ENCODE peak calls at places on chromosome 11, in ten cellular contexts. Z is ecto neural progenitor cell; R is BJ; F is AG10803; L is CD8-positive, alpha-beta memory T cell; Y is mucosa of descending colon; E is brain microvascular endothelial cell; P is activated naive CD8-positive, alpha-beta T cell treated with anti-CD3 and anti-CD28 coated beads for 36 hours; T is sigmoid colon; H is stimulated activated CD4-positive, alpha-beta T cell treated with anti-CD3 and anti-CD28 coated beads, Interleukin-2, amount 100 ng/mL, for 48 hours. N is an unnamed sample.

GRCh38 chr11:34745209-34745608 is 124.3 kb downstream of the EHF start:
- DNase-seq in H (no peak), Y (no peak), P (no peak), E (no peak), Z (no peak), L (no peak), R (no peak), T (no peak), F (no peak), N (no peak)

GRCh38 chr11:1574256-1575242 is 2.5 kb upstream of the DUSP8 start:
- DNase-seq in E (no peak), R (no peak), Z (peak), F (peak), T (peak), L (peak), H (peak), P (peak), Y (peak), N (peak)

GRCh38 chr11:115872418-115872817 is 368.2 kb upstream of the CADM1 start:
- DNase-seq in Z (no peak), T (no peak), P (no peak), R (no peak), E (no peak), Y (no peak), L (no peak), F (no peak), H (no peak), N (no peak)

GRCh38 chr11:107545101-107545514 is 20.4 kb downstream of the ALKBH8 start:
- DNase-seq in P (no peak), Z (no peak), F (peak), R (no peak), L (no peak), E (peak), H (no peak), T (no peak), Y (no peak), N (no peak)

GRCh38 chr11:58286249-58286648 is 18.2 kb upstream of the OR10W1 start:
- DNase-seq in E (peak), H (no peak), F (peak), Y (peak), Z (no peak), R (no peak), T (no peak), P (no peak), L (no peak), N (no peak)

GRCh38 chr11:132904566-132904965 is 627.7 kb downstream of the OPCML start:
- DNase-seq in L (no peak), P (no peak), E (no peak), R (no peak), Y (no peak), F (no peak), H (no peak), T (no peak), Z (no peak), N (no peak)

GRCh38 chr11:46272816-46273427 is 4.5 kb upstream of the CREB3L1 start:
- DNase-seq in P (no peak), L (no peak), R (no peak), Z (peak), Y (peak), T (peak), H (no peak), F (peak), E (no peak), N (no peak)

GRCh38 chr11:34680918-34681554 is 60.1 kb downstream of the EHF start:
- DNase-seq in T (no peak), Z (no peak), P (no peak), L (no peak), E (peak), H (no peak), R (peak), F (peak), Y (no peak), N (no peak)

GRCh38 chr11:129723964-129724291 is 91.7 kb upstream of the TMEM45B start:
- DNase-seq in T (no peak), E (no peak), Y (no peak), R (no peak), P (no peak), F (no peak), L (no peak), Z (no peak), H (no peak), N (no peak)

GRCh38 chr11:118877487-118878173 is 6.1 kb upstream of the CXCR5 start:
- DNase-seq in E (no peak), Y (no peak), P (no peak), Z (no peak), H (no peak), R (no peak), T (no peak), F (no peak), L (no peak), N (no peak)

GRCh38 chr11:36214976-36215687 is 74.1 kb downstream of the COMMD9 start:
- DNase-seq in Y (no peak), L (no peak), P (no peak), H (no peak), R (no peak), Z (no peak), F (no peak), T (no peak), E (no peak), N (no peak)

GRCh38 chr11:112722876-112723275 is 238.3 kb upstream of the NCAM1 start:
- DNase-seq in F (no peak), E (no peak), Y (no peak), T (no peak), Z (no peak), P (no peak), H (no peak), L (no peak), R (no peak), N (no peak)

GRCh38 chr11:6437993-6438392 is 2.8 kb downstream of the HPX start:
- DNase-seq in H (no peak), L (no peak), Y (no peak), P (no peak), F (no peak), T (no peak), E (no peak), Z (no peak), R (no peak), N (no peak)

GRCh38 chr11:122215244-122215992 is 99.4 kb upstream of the BLID start:
- DNase-seq in E (peak), L (no peak), Y (peak), F (peak), P (peak), T (peak), H (peak), R (peak), Z (peak), N (peak)

GRCh38 chr11:82494988-82495432 is 238.7 kb downstream of the FAM181B start:
- DNase-seq in T (no peak), E (no peak), R (no peak), F (no peak), L (no peak), Y (no peak), Z (peak), H (no peak), P (no peak), N (no peak)

GRCh38 chr11:2825886-2826678 is 59.5 kb downstream of the CDKN1C start:
- DNase-seq in T (peak), H (no peak), R (peak), Y (peak), P (peak), F (peak), E (peak), L (no peak), Z (no peak), N (peak)

GRCh38 chr11:30586251-30587144 is at the start of gene MPPED2:
- DNase-seq in Y (peak), P (peak), T (peak), Z (peak), E (no peak), H (peak), L (no peak), F (no peak), R (no peak), N (peak)